ENCODE peak calls at places on chromosomes 4 and X, in seven cellular contexts. V, E, M, J, T, R and F are unnamed samples.
A peak's percentile ranks its signal among the peaks of the same experiment; 100 is the strongest.

GRCh38 chr4:41256740-41257256 is at the start of gene UCHL1:
- DNase-seq in M (peak; percentile 69), R (no peak), J (no peak), V (peak; percentile 16), E (peak; percentile 93), T (no peak), F (peak; percentile 49)

GRCh38 chr4:87017580-87018061 is 82.8 kb downstream of the AFF1 start:
- DNase-seq in V (no peak), E (peak; percentile 91), T (no peak), M (no peak), R (no peak), J (no peak), F (no peak)

GRCh38 chr4:26242451-26242850 is 78.4 kb upstream of the RBPJ start:
- DNase-seq in E (no peak), V (no peak), T (no peak), R (no peak), M (no peak), J (no peak), F (no peak)

GRCh38 chr4:125317526-125317880 is 2.7 kb downstream of the FAT4 start:
- DNase-seq in E (peak; percentile 63), M (peak; percentile 23), R (no peak), T (no peak), J (no peak), V (no peak), F (no peak)

GRCh38 chr4:147928400-147928799 is 196.5 kb downstream of the ARHGAP10 start:
- DNase-seq in V (no peak), M (no peak), T (no peak), R (no peak), J (no peak), E (no peak), F (no peak)

GRCh38 chr4:66911898-66912297 is 633.4 kb downstream of the CENPC start:
- DNase-seq in V (no peak), E (peak; percentile 20), T (no peak), J (no peak), R (no peak), M (no peak), F (no peak)

GRCh38 chr4:107736924-107737448 is 17.0 kb upstream of the PAPSS1 start:
- DNase-seq in M (no peak), T (peak; percentile 69), R (peak; percentile 46), E (peak; percentile 69), V (peak; percentile 26), J (peak; percentile 16), F (peak; percentile 46)

GRCh38 chrX:50813843-50814661 is at the start of gene SHROOM4:
- DNase-seq in R (no peak), J (no peak), V (no peak), E (peak; percentile 83), M (peak; percentile 25), T (peak; percentile 13), F (no peak)

GRCh38 chrX:150324035-150324728 is 38.9 kb upstream of the MAMLD1 start:
- DNase-seq in V (no peak), J (no peak), R (no peak), M (no peak), T (peak; percentile 4), E (peak; percentile 89), F (peak; percentile 15)

GRCh38 chr4:165684177-165684870 is 188.7 kb upstream of the TLL1 start:
- DNase-seq in T (no peak), M (no peak), E (no peak), V (no peak), J (no peak), R (no peak), F (no peak)

GRCh38 chr4:1731180-1731579 is 9.9 kb downstream of the TACC3 start:
- DNase-seq in J (no peak), R (no peak), M (no peak), V (no peak), E (no peak), T (no peak), F (no peak)

GRCh38 chr4:88320780-88321373 is 36.5 kb upstream of the PPM1K start:
- DNase-seq in M (no peak), R (peak; percentile 71), E (peak; percentile 49), V (no peak), T (no peak), J (no peak), F (no peak)

GRCh38 chrX:97401586-97402101 is 517.9 kb downstream of the RPA4 start:
- DNase-seq in T (no peak), R (no peak), J (no peak), E (peak; percentile 48), V (no peak), M (no peak), F (no peak)

GRCh38 chrX:15903186-15903681 is 48.6 kb upstream of the AP1S2 start:
- DNase-seq in R (peak; percentile 73), M (no peak), V (no peak), T (no peak), E (no peak), J (no peak), F (no peak)

GRCh38 chrX:43862434-43862833 is 19.8 kb downstream of the MAOB start:
- DNase-seq in E (no peak), J (no peak), M (no peak), R (no peak), T (no peak), V (no peak), F (no peak)

GRCh38 chrX:4397471-4397870 is 684.0 kb upstream of the PRKX start:
- DNase-seq in T (no peak), J (no peak), M (no peak), V (no peak), R (no peak), E (no peak), F (no peak)

GRCh38 chrX:150581093-150581775 is 12.8 kb downstream of the MTM1 start:
- DNase-seq in T (peak; percentile 64), V (no peak), J (no peak), M (no peak), E (peak; percentile 64), R (no peak), F (peak; percentile 77)

GRCh38 chrX:144732588-144732987 is 514.7 kb upstream of the SPANXN1 start:
- DNase-seq in E (no peak), V (no peak), M (no peak), T (no peak), R (no peak), J (no peak), F (peak; percentile 78)

GRCh38 chr4:11412211-11412610 is 16.5 kb downstream of the HS3ST1 start:
- DNase-seq in M (no peak), T (no peak), J (no peak), V (no peak), R (no peak), E (no peak), F (no peak)

GRCh38 chr4:176340871-176341685 is 21.3 kb downstream of the SPCS3 start:
- DNase-seq in J (no peak), M (no peak), E (peak; percentile 67), T (peak; percentile 24), R (peak; percentile 12), V (no peak), F (peak; percentile 33)

GRCh38 chrX:85375333-85375738 is 4.1 kb downstream of the POF1B start:
- DNase-seq in T (no peak), E (no peak), J (no peak), M (no peak), R (no peak), V (peak; percentile 40), F (no peak)